ENCODE peak calls at places on chromosome 12, in eight cellular contexts. One of them, this sample, is unnamed.

GRCh38 chr12:32836710-32837109 is 59.9 kb downstream of the PKP2 start:
- DNase-seq in HL-60: no peak
- DNase-seq in choroid plexus epithelial cell: no peak
- DNase-seq in upper lobe of right lung: no peak
- DNase-seq in heart left ventricle: no peak
- DNase-seq in left ventricle myocardium inferior: no peak
- DNase-seq in adrenal gland: no peak
- DNase-seq in lower leg skin: no peak
- DNase-seq in this sample: no peak

GRCh38 chr12:85557850-85558249 is 277.8 kb downstream of the ALX1 start:
- DNase-seq in lower leg skin: no peak
- DNase-seq in choroid plexus epithelial cell: no peak
- DNase-seq in heart left ventricle: no peak
- DNase-seq in left ventricle myocardium inferior: no peak
- DNase-seq in adrenal gland: no peak
- DNase-seq in HL-60: no peak
- DNase-seq in upper lobe of right lung: no peak
- DNase-seq in this sample: no peak

GRCh38 chr12:129549656-129550055 is 354.2 kb downstream of the TMEM132D start:
- DNase-seq in adrenal gland: no peak
- DNase-seq in choroid plexus epithelial cell: no peak
- DNase-seq in lower leg skin: no peak
- DNase-seq in left ventricle myocardium inferior: no peak
- DNase-seq in heart left ventricle: no peak
- DNase-seq in upper lobe of right lung: no peak
- DNase-seq in HL-60: no peak
- DNase-seq in this sample: no peak

GRCh38 chr12:89760783-89761182 is 52.1 kb upstream of the ATP2B1 start:
- DNase-seq in upper lobe of right lung: no peak
- DNase-seq in left ventricle myocardium inferior: no peak
- DNase-seq in choroid plexus epithelial cell: no peak
- DNase-seq in HL-60: peak
- DNase-seq in adrenal gland: no peak
- DNase-seq in lower leg skin: no peak
- DNase-seq in heart left ventricle: no peak
- DNase-seq in this sample: no peak

GRCh38 chr12:54352891-54353874 is 11.1 kb downstream of the GPR84 start:
- DNase-seq in heart left ventricle: no peak
- DNase-seq in upper lobe of right lung: no peak
- DNase-seq in HL-60: no peak
- DNase-seq in adrenal gland: peak
- DNase-seq in lower leg skin: no peak
- DNase-seq in choroid plexus epithelial cell: peak
- DNase-seq in left ventricle myocardium inferior: no peak
- DNase-seq in this sample: peak

GRCh38 chr12:132954471-132955048 is 1.5 kb downstream of the ZNF605 start:
- DNase-seq in adrenal gland: no peak
- DNase-seq in heart left ventricle: no peak
- DNase-seq in upper lobe of right lung: no peak
- DNase-seq in left ventricle myocardium inferior: no peak
- DNase-seq in choroid plexus epithelial cell: no peak
- DNase-seq in lower leg skin: no peak
- DNase-seq in HL-60: no peak
- DNase-seq in this sample: peak

GRCh38 chr12:68319988-68320623 is 12.1 kb downstream of the MDM1 start:
- DNase-seq in upper lobe of right lung: no peak
- DNase-seq in HL-60: no peak
- DNase-seq in lower leg skin: no peak
- DNase-seq in heart left ventricle: peak
- DNase-seq in choroid plexus epithelial cell: peak
- DNase-seq in left ventricle myocardium inferior: peak
- DNase-seq in adrenal gland: no peak
- DNase-seq in this sample: peak

GRCh38 chr12:110546339-110546738 is 36.8 kb downstream of the PPTC7 start:
- DNase-seq in adrenal gland: no peak
- DNase-seq in heart left ventricle: no peak
- DNase-seq in choroid plexus epithelial cell: peak
- DNase-seq in upper lobe of right lung: no peak
- DNase-seq in left ventricle myocardium inferior: no peak
- DNase-seq in lower leg skin: no peak
- DNase-seq in HL-60: no peak
- DNase-seq in this sample: peak

GRCh38 chr12:50110762-50111416 is 1.1 kb upstream of the COX14 start:
- DNase-seq in heart left ventricle: peak
- DNase-seq in choroid plexus epithelial cell: peak
- DNase-seq in HL-60: no peak
- DNase-seq in lower leg skin: peak
- DNase-seq in adrenal gland: peak
- DNase-seq in left ventricle myocardium inferior: peak
- DNase-seq in upper lobe of right lung: peak
- DNase-seq in this sample: peak

GRCh38 chr12:84502907-84503787 is 409.5 kb downstream of the SLC6A15 start:
- DNase-seq in choroid plexus epithelial cell: peak
- DNase-seq in heart left ventricle: peak
- DNase-seq in left ventricle myocardium inferior: no peak
- DNase-seq in adrenal gland: peak
- DNase-seq in upper lobe of right lung: no peak
- DNase-seq in HL-60: peak
- DNase-seq in lower leg skin: no peak
- DNase-seq in this sample: peak

GRCh38 chr12:7439579-7440505 is 4.1 kb downstream of the CD163L1 start:
- DNase-seq in upper lobe of right lung: peak
- DNase-seq in choroid plexus epithelial cell: peak
- DNase-seq in left ventricle myocardium inferior: no peak
- DNase-seq in adrenal gland: peak
- DNase-seq in lower leg skin: no peak
- DNase-seq in HL-60: no peak
- DNase-seq in heart left ventricle: peak
- DNase-seq in this sample: peak

GRCh38 chr12:86727151-86727550 is 471.0 kb upstream of the MGAT4C start:
- DNase-seq in adrenal gland: no peak
- DNase-seq in lower leg skin: no peak
- DNase-seq in choroid plexus epithelial cell: peak
- DNase-seq in upper lobe of right lung: no peak
- DNase-seq in heart left ventricle: no peak
- DNase-seq in left ventricle myocardium inferior: no peak
- DNase-seq in HL-60: no peak
- DNase-seq in this sample: peak

GRCh38 chr12:120468271-120468845 is 1.2 kb downstream of the SRSF9 start:
- DNase-seq in heart left ventricle: peak
- DNase-seq in adrenal gland: peak
- DNase-seq in lower leg skin: no peak
- DNase-seq in HL-60: peak
- DNase-seq in left ventricle myocardium inferior: no peak
- DNase-seq in upper lobe of right lung: peak
- DNase-seq in choroid plexus epithelial cell: peak
- DNase-seq in this sample: peak

GRCh38 chr12:107356937-107357295 is 263.6 kb upstream of the CRY1 start:
- DNase-seq in upper lobe of right lung: no peak
- DNase-seq in adrenal gland: no peak
- DNase-seq in lower leg skin: no peak
- DNase-seq in choroid plexus epithelial cell: no peak
- DNase-seq in heart left ventricle: no peak
- DNase-seq in left ventricle myocardium inferior: no peak
- DNase-seq in HL-60: no peak
- DNase-seq in this sample: no peak

GRCh38 chr12:105214670-105215375 is 21.2 kb downstream of the APPL2 start:
- DNase-seq in heart left ventricle: no peak
- DNase-seq in left ventricle myocardium inferior: no peak
- DNase-seq in HL-60: no peak
- DNase-seq in lower leg skin: no peak
- DNase-seq in choroid plexus epithelial cell: no peak
- DNase-seq in adrenal gland: no peak
- DNase-seq in upper lobe of right lung: no peak
- DNase-seq in this sample: peak

GRCh38 chr12:52582489-52582888 is 8.8 kb upstream of the KRT74 start:
- DNase-seq in HL-60: no peak
- DNase-seq in adrenal gland: no peak
- DNase-seq in choroid plexus epithelial cell: no peak
- DNase-seq in upper lobe of right lung: peak
- DNase-seq in heart left ventricle: no peak
- DNase-seq in lower leg skin: no peak
- DNase-seq in left ventricle myocardium inferior: no peak
- DNase-seq in this sample: no peak

GRCh38 chr12:116559330-116560080 is at the start of gene MAP1LC3B2:
- DNase-seq in choroid plexus epithelial cell: peak
- DNase-seq in heart left ventricle: peak
- DNase-seq in HL-60: peak
- DNase-seq in lower leg skin: peak
- DNase-seq in upper lobe of right lung: peak
- DNase-seq in left ventricle myocardium inferior: peak
- DNase-seq in adrenal gland: peak
- DNase-seq in this sample: peak
- H3K4me3 ChIP-seq in choroid plexus epithelial cell: no peak
- H3K4me3 ChIP-seq in heart left ventricle: peak
- H3K4me3 ChIP-seq in HL-60: peak
- H3K4me3 ChIP-seq in lower leg skin: no peak
- H3K4me3 ChIP-seq in upper lobe of right lung: peak
- H3K4me3 ChIP-seq in left ventricle myocardium inferior: no peak
- H3K4me3 ChIP-seq in adrenal gland: no peak
- H3K4me3 ChIP-seq in this sample: no peak

DNA sequence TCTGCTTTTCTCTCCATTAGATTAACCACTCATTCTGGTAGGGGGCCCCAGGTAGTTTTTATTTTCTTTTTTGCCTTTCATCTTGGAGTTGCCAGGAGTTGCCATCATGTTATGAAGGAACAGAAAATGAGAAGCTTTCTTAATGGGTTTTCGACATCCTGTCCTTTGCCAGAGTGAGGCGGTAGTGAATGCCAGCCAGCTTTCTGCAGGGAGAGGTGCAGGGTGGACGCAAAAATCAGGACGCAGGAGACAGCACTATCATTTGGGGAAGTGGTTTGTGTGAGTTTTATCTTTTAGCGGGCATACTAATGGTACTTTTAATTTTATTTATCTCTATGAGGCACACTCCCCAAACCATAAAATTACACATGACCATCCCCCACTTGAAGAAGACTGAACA is 1.7 kb downstream of the RASSF8 start:
- DNase-seq in heart left ventricle: peak
- DNase-seq in left ventricle myocardium inferior: peak
- DNase-seq in HL-60: peak
- DNase-seq in upper lobe of right lung: no peak
- DNase-seq in choroid plexus epithelial cell: peak
- DNase-seq in lower leg skin: no peak
- DNase-seq in adrenal gland: peak
- DNase-seq in this sample: peak
- TF ChIP-seq CTCF in heart left ventricle: no peak
- TF ChIP-seq CTCF in left ventricle myocardium inferior: no peak
- TF ChIP-seq CTCF in HL-60: no peak
- TF ChIP-seq CTCF in upper lobe of right lung: peak
- TF ChIP-seq CTCF in choroid plexus epithelial cell: peak
- TF ChIP-seq CTCF in lower leg skin: no peak
- TF ChIP-seq CTCF in adrenal gland: no peak
- TF ChIP-seq CTCF in this sample: peak

GRCh38 chr12:114682920-114683708 is 861 bp downstream of the TBX3 start:
- DNase-seq in lower leg skin: no peak
- DNase-seq in left ventricle myocardium inferior: no peak
- DNase-seq in adrenal gland: no peak
- DNase-seq in upper lobe of right lung: no peak
- DNase-seq in HL-60: no peak
- DNase-seq in heart left ventricle: peak
- DNase-seq in choroid plexus epithelial cell: peak
- DNase-seq in this sample: peak
- H3K4me3 ChIP-seq in lower leg skin: peak
- H3K4me3 ChIP-seq in left ventricle myocardium inferior: peak
- H3K4me3 ChIP-seq in adrenal gland: peak
- H3K4me3 ChIP-seq in upper lobe of right lung: peak
- H3K4me3 ChIP-seq in HL-60: no peak
- H3K4me3 ChIP-seq in heart left ventricle: peak
- H3K4me3 ChIP-seq in choroid plexus epithelial cell: peak
- H3K4me3 ChIP-seq in this sample: peak

GRCh38 chr12:71371132-71371531 is 68.5 kb upstream of the LGR5 start:
- DNase-seq in HL-60: no peak
- DNase-seq in left ventricle myocardium inferior: no peak
- DNase-seq in lower leg skin: no peak
- DNase-seq in choroid plexus epithelial cell: peak
- DNase-seq in adrenal gland: no peak
- DNase-seq in upper lobe of right lung: no peak
- DNase-seq in heart left ventricle: no peak
- DNase-seq in this sample: peak
- TF ChIP-seq CTCF in HL-60: no peak
- TF ChIP-seq CTCF in left ventricle myocardium inferior: no peak
- TF ChIP-seq CTCF in lower leg skin: no peak
- TF ChIP-seq CTCF in choroid plexus epithelial cell: peak
- TF ChIP-seq CTCF in adrenal gland: no peak
- TF ChIP-seq CTCF in upper lobe of right lung: no peak
- TF ChIP-seq CTCF in heart left ventricle: no peak
- TF ChIP-seq CTCF in this sample: peak

GRCh38 chr12:103169-103981 is 36.8 kb downstream of the IQSEC3 start:
- DNase-seq in lower leg skin: no peak
- DNase-seq in HL-60: no peak
- DNase-seq in left ventricle myocardium inferior: no peak
- DNase-seq in upper lobe of right lung: peak
- DNase-seq in heart left ventricle: no peak
- DNase-seq in adrenal gland: no peak
- DNase-seq in choroid plexus epithelial cell: no peak
- DNase-seq in this sample: no peak

GRCh38 chr12:106118-106561 is 39.6 kb downstream of the IQSEC3 start:
- DNase-seq in choroid plexus epithelial cell: no peak
- DNase-seq in lower leg skin: no peak
- DNase-seq in HL-60: no peak
- DNase-seq in adrenal gland: no peak
- DNase-seq in left ventricle myocardium inferior: peak
- DNase-seq in upper lobe of right lung: peak
- DNase-seq in heart left ventricle: peak
- DNase-seq in this sample: no peak

GRCh38 chr12:102879-103168 is 36.3 kb downstream of the IQSEC3 start:
- DNase-seq in heart left ventricle: no peak
- DNase-seq in left ventricle myocardium inferior: no peak
- DNase-seq in adrenal gland: no peak
- DNase-seq in HL-60: no peak
- DNase-seq in choroid plexus epithelial cell: no peak
- DNase-seq in upper lobe of right lung: peak
- DNase-seq in lower leg skin: no peak
- DNase-seq in this sample: no peak

GRCh38 chr12:105696-106095 is 39.1 kb downstream of the IQSEC3 start:
- DNase-seq in left ventricle myocardium inferior: no peak
- DNase-seq in HL-60: no peak
- DNase-seq in upper lobe of right lung: peak
- DNase-seq in choroid plexus epithelial cell: no peak
- DNase-seq in heart left ventricle: no peak
- DNase-seq in adrenal gland: no peak
- DNase-seq in lower leg skin: no peak
- DNase-seq in this sample: no peak

DNA sequence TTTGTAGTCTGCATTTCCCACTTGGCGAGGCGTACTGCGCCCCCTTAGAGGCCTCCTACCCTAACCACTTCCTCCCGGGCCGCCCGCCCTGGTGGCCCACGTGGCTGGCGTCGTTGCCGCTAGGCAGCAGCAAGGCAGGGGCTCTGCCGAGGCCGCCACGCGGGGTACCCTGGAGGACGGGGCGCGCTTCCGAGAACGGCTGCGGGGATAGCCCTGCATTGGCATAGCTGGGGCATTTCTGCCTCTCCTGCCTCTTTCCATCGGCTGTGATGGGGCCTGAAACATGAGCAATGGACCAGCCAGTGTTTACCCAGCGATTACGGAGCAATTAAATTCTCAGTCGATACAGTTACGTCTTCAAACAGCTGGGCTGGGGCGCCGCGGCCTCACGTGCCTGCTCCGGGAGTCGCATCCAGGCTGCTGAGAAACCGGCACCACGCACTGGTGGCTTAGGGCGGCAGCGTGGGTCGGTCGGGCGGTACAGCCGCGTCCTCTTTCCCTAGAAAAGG is 38.1 kb downstream of the IQSEC3 start:
- DNase-seq in upper lobe of right lung: no peak
- DNase-seq in HL-60: peak
- DNase-seq in choroid plexus epithelial cell: no peak
- DNase-seq in adrenal gland: no peak
- DNase-seq in left ventricle myocardium inferior: no peak
- DNase-seq in heart left ventricle: no peak
- DNase-seq in lower leg skin: no peak
- DNase-seq in this sample: no peak
- H3K4me3 ChIP-seq in upper lobe of right lung: no peak
- H3K4me3 ChIP-seq in HL-60: no peak
- H3K4me3 ChIP-seq in choroid plexus epithelial cell: no peak
- H3K4me3 ChIP-seq in adrenal gland: no peak
- H3K4me3 ChIP-seq in left ventricle myocardium inferior: no peak
- H3K4me3 ChIP-seq in heart left ventricle: no peak
- H3K4me3 ChIP-seq in lower leg skin: no peak
- H3K4me3 ChIP-seq in this sample: no peak

This sample was measured in cardiac fibroblast.